ENCODE peak calls at places on chromosomes 1 and 21, in four cellular contexts. E is HepG2, V is heart left ventricle, O is spleen. W is an unnamed sample. For H3K27me3, the result is how much of the 10 kb centered on the place peaks cover.

GRCh38 chr1:213041443-213041842 is 9.6 kb upstream of the RPS6KC1 start:
- DNase-seq in V (no peak), E (no peak), O (no peak), W (no peak)

GRCh38 chr1:93756656-93757055 is 75.0 kb upstream of the BCAR3 start:
- DNase-seq in V (no peak), O (no peak), E (no peak), W (no peak)

GRCh38 chr21:37896788-37897187 is 19.5 kb downstream of the KCNJ6 start:
- DNase-seq in E (no peak), O (no peak), V (no peak), W (no peak)

GRCh38 chr1:164765557-164765956 is 206.6 kb downstream of the PBX1 start:
- DNase-seq in O (no peak), V (no peak), E (no peak), W (no peak)

GRCh38 chr21:36396314-36396713 is 11.1 kb downstream of the CHAF1B start:
- DNase-seq in E (no peak), O (no peak), V (no peak), W (no peak)

GRCh38 chr1:89566761-89567174 is 42.1 kb downstream of the LRRC8B start:
- DNase-seq in O (peak), E (no peak), V (peak), W (peak)

GRCh38 chr1:166944186-166944967 is 31.0 kb downstream of the ILDR2 start:
- DNase-seq in E (no peak), O (no peak), V (no peak), W (no peak)

GRCh38 chr1:4219111-4219510 is 319.0 kb upstream of the C1orf174 start:
- DNase-seq in E (no peak), V (no peak), O (no peak), W (no peak)

GRCh38 chr1:19620786-19621185 is 23.3 kb upstream of the NBL1 start:
- DNase-seq in E (no peak), V (no peak), O (no peak), W (no peak)

GRCh38 chr1:207997486-207998268 is 86.8 kb upstream of the CD34 start:
- DNase-seq in V (peak), E (peak), O (no peak), W (peak)

GRCh38 chr1:49842596-49842995 is 181.2 kb downstream of the AGBL4 start:
- DNase-seq in V (no peak), O (no peak), E (no peak), W (no peak)

GRCh38 chr1:2103266-2103900 is 53.2 kb downstream of the PRKCZ start:
- DNase-seq in V (peak), O (no peak), E (peak), W (no peak)

GRCh38 chr1:153531638-153532037 is 4.2 kb downstream of the S100A6 start:
- DNase-seq in V (no peak), E (no peak), O (peak), W (no peak)

GRCh38 chr1:230186003-230186863 is 119.2 kb downstream of the GALNT2 start:
- DNase-seq in O (no peak), V (no peak), E (peak), W (peak)

GRCh38 chr1:167638064-167638463 is 8.0 kb downstream of the RCSD1 start:
- DNase-seq in E (no peak), V (no peak), O (no peak), W (no peak)

GRCh38 chr1:50603274-50604271 is 180.3 kb upstream of the DMRTA2 start:
- DNase-seq in O (no peak), V (no peak), E (no peak), W (no peak)

GRCh38 chr1:110477445-110477957 is 26.6 kb downstream of the PROK1 start:
- DNase-seq in V (no peak), E (no peak), O (no peak), W (no peak)

GRCh38 chr1:197272791-197273190 is 4.7 kb downstream of the CRB1 start:
- DNase-seq in V (no peak), O (no peak), E (no peak), W (no peak)

GRCh38 chr1:171142081-171142450 is 43.0 kb upstream of the FMO2 start:
- DNase-seq in V (peak), O (no peak), E (peak), W (peak)

GRCh38 chr21:41086551-41086950 is 81.4 kb upstream of the BACE2 start:
- DNase-seq in E (no peak), O (no peak), V (no peak), W (no peak)

GRCh38 chr1:75614455-75615379 is 3.8 kb upstream of the SLC44A5 start:
- DNase-seq in E (peak), V (peak), O (peak), W (peak)

GRCh38 chr1:64293820-64294219 is 90.4 kb downstream of the UBE2U start:
- DNase-seq in E (no peak), O (no peak), V (no peak), W (no peak)

GRCh38 chr1:162323023-162323422 is 53.6 kb downstream of the SPATA46 start:
- DNase-seq in V (no peak), O (no peak), E (no peak), W (no peak)

GRCh38 chr1:87765686-87766085 is 437.0 kb downstream of the LMO4 start:
- DNase-seq in O (no peak), V (no peak), E (no peak), W (no peak)

GRCh38 chr1:205505076-205505729 is 734 bp downstream of the CDK18 start:
- DNase-seq in V (no peak), O (no peak), E (no peak), W (no peak)

GRCh38 chr1:99849413-99849743 is 783 bp upstream of the AGL start:
- DNase-seq in O (no peak), V (no peak), E (peak), W (peak)

GRCh38 chr1:201559679-201560162 is 20.8 kb downstream of the NAV1 start:
- DNase-seq in O (peak), E (peak), V (peak), W (peak)

GRCh38 chr1:76068542-76068941 is 6.0 kb upstream of the ST6GALNAC3 start:
- DNase-seq in V (no peak), E (peak), O (no peak), W (no peak)

GRCh38 chr1:59520759-59521442 is 224.0 kb downstream of the FGGY start:
- DNase-seq in V (no peak), E (no peak), O (no peak), W (no peak)

DNA sequence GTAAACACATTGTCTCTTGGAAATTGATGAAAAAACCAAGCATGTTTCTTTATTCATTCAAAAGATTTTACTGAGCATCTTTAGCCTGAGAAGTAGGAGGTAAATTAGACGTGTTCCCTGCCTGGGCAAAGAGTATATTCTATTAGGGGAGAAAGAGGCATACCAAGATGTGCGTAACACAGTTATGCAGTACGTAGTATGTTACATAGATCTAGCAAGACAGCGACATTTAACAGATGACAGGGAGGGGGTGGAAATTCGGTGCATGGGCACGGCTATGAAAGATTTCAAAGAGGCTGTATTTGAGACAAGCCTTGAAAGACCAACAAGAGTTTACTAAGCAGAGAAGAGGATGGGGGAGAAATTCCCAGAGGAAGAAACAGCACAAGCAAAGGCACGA is 85.0 kb downstream of the TM2D1 start:
- DNase-seq in O (no peak), E (no peak), V (no peak), W (no peak)
- TF ChIP-seq CTCF in O (no peak), E (no peak), V (no peak), W (no peak)

GRCh38 chr1:17870679-17871078 is 115.5 kb downstream of the ACTL8 start:
- DNase-seq in O (no peak), V (no peak), E (no peak), W (no peak)
- H3K27me3 ChIP-seq in O (under half), V (under half), E (under half), W (under half)

GRCh38 chr1:149936992-149937705 is 470 bp upstream of the MTMR11 start:
- DNase-seq in V (no peak), E (peak), O (no peak), W (peak)
- TF ChIP-seq CTCF in V (no peak), E (no peak), O (no peak), W (no peak)

GRCh38 chr1:22139817-22140216 is 3.1 kb downstream of the WNT4 start:
- DNase-seq in E (no peak), V (no peak), O (no peak), W (no peak)

GRCh38 chr1:22141493-22141892 is 1.4 kb downstream of the WNT4 start:
- DNase-seq in O (no peak), V (no peak), E (no peak), W (no peak)

GRCh38 chr1:22141948-22142314 is 966 bp downstream of the WNT4 start:
- DNase-seq in V (no peak), E (no peak), O (no peak), W (no peak)

GRCh38 chr1:22139066-22139594 is 3.8 kb downstream of the WNT4 start:
- DNase-seq in V (no peak), O (no peak), E (no peak), W (no peak)

DNA sequence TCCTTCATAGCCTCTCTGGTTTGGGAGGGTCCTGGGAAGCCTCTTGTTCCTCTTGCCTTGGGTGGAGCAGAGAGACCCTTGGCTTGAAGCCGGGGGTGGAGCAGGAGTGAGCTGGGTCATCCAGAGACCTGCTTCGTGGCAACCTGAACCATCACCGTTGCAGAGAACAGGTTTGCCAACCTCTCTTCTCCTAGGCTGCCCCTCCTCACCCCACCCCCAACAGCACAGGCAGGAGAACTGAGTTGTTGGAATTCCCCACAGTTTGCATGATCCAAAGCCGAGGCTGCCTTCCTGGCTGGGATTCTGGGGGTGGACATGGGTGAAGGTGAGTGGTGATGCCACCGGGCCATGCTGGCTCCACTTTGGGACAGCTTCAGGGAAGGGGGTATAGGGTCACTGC is 2.2 kb downstream of the WNT4 start:
- DNase-seq in O (no peak), V (no peak), E (no peak), W (no peak)
- H3K27me3 ChIP-seq in O (under half), V (under half), E (under half), W (half or more)

GRCh38 chr1:26694597-26695416 is 1.0 kb upstream of the ARID1A start:
- DNase-seq in O (no peak), E (no peak), V (no peak), W (peak)

GRCh38 chr1:26696191-26696644 is 403 bp downstream of the ARID1A start:
- DNase-seq in V (peak), O (peak), E (no peak), W (peak)

GRCh38 chr1:26694185-26694572 is 1.6 kb upstream of the ARID1A start:
- DNase-seq in V (no peak), O (no peak), E (no peak), W (no peak)

GRCh38 chr1:26696645-26697440 is 1.0 kb downstream of the ARID1A start:
- DNase-seq in O (peak), E (no peak), V (peak), W (peak)

GRCh38 chr1:26695417-26696190 is at the start of gene ARID1A:
- DNase-seq in V (peak), O (peak), E (peak), W (peak)
- TF ChIP-seq CTCF in V (peak), O (no peak), E (peak), W (peak)

GRCh38 chr1:156136970-156137483 is 16.4 kb upstream of the SEMA4A start:
- DNase-seq in E (no peak), O (no peak), V (no peak), W (no peak)

GRCh38 chr1:156134716-156135435 is 18.5 kb upstream of the SEMA4A start:
- DNase-seq in V (no peak), O (no peak), E (no peak), W (no peak)

GRCh38 chr1:156140879-156141707 is 12.3 kb upstream of the SEMA4A start:
- DNase-seq in E (no peak), V (no peak), O (no peak), W (no peak)

GRCh38 chr1:156135930-156136871 is 17.2 kb upstream of the SEMA4A start:
- DNase-seq in V (no peak), E (no peak), O (no peak), W (no peak)

DNA sequence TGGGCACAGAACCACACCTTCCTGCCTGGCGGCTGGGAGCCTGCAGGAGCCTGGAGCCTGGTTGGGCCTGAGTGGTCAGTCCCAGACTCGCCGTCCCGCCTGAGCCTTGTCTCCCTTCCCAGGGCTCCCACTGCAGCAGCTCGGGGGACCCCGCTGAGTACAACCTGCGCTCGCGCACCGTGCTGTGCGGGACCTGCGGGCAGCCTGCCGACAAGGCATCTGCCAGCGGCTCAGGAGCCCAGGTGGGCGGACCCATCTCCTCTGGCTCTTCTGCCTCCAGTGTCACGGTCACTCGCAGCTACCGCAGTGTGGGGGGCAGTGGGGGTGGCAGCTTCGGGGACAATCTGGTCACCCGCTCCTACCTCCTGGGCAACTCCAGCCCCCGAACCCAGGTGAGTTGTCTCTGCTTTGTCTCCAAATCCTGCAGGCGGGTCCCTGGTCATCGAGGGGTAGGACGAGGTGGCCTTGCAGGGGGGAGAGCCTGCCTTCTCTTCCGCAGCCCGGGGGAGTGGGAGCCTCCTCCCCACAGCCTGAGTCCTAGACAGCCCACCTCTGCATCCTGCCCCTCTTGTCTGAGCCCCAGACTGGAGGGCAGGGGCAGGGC is 14.9 kb upstream of the SEMA4A start:
- DNase-seq in O (no peak), E (no peak), V (no peak), W (no peak)
- H3K27me3 ChIP-seq in O (under half), E (under half), V (under half), W (under half)

DNA sequence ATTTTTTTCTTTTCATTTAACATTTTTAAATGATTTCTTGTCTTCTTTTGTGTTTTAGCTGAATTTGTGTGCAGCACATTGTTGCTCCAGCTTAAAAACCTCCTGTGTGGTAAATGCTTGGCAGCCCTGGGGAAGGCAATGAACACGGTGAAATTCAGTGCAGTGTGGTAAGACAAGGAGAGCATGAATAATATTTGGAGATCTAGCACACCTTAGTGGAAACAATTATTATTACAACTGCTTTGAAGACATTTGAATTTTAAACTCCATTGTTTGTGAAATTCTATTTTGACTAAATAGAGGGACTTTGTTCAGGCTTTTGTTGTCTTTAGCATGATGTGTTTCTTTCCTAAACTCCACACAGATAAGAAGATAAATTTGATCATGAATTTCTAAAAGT is 242.6 kb upstream of the CXADR start:
- DNase-seq in E (peak), O (no peak), V (no peak), W (no peak)
- TF ChIP-seq CTCF in E (peak), O (no peak), V (peak), W (peak)

GRCh38 chr1:7120863-7121621 is 335.8 kb downstream of the CAMTA1 start:
- DNase-seq in E (no peak), V (no peak), O (no peak), W (no peak)
- H3K27me3 ChIP-seq in E (under half), V (under half), O (under half), W (under half)

DNA sequence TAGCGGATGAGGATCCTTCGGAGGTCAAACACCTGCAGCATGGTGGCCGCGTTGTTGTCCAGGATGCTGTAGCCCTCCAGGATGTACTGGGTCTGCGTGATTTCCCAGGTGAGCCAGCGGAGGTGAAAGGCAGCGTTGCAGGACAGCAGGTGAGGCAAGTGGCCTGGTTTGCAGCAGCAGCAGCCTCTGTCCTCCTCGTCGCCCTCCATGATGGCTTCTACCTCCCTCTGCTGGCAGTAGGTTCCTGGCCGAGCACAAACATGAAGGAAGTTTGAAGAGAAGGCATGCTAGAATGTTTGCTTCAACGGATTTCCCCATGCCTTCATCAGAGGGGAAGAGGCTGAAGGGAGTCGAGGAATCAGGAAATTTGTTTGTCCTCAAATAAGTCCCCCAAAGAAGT is 74.7 kb downstream of the NTPCR start:
- DNase-seq in V (no peak), O (no peak), E (peak), W (peak)
- TF ChIP-seq CTCF in V (peak), O (peak), E (peak), W (peak)

DNA sequence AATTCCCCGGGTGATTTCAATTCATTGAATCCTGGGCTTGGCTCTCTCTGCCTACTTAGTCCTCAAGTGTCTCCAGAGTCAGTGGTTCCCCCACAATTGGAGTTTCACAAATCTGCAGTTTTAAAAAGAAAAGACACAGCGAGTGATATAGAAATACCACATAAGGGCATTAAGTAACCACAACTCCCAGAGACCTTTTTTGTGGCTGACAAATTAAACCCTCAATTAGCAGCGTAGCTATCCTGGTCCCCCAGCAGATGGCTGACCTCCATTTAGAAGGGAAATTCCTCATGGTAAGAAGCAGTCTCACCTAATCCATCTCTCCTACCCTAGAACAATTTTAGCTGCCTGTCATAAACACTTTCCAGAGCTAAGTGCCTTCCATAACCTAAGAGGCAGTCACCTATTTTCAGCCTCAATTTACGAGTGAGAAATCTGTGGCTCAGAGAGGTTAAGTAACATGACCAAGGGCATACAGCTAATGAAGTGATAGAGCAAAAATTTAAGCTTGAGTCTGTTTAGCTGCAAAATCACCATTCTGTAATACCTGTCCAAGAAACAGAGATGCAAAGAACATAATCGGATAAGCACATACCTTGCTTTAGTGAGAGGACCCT is 56.0 kb upstream of the NBPF3 start:
- DNase-seq in E (no peak), V (no peak), O (no peak), W (no peak)
- H3K27me3 ChIP-seq in E (under half), V (under half), O (under half), W (under half)

W was measured in transverse colon.